ENCODE peak calls at places on chromosomes 1 and 21, in eight cellular contexts. O, J, X, Z, H, U, C and V are unnamed samples.

GRCh38 chr1:233714631-233715217 is 100.8 kb downstream of the KCNK1 start:
- DNase-seq in O (no peak), J (no peak), X (no peak), Z (no peak), H (peak; percentile 71), U (no peak), C (no peak), V (no peak)

GRCh38 chr1:17198476-17199258 is 6.3 kb upstream of the PADI1 start:
- DNase-seq in O (no peak), J (no peak), X (no peak), Z (no peak), H (no peak), U (no peak), C (no peak), V (no peak)

GRCh38 chr1:47758341-47759237 is 238.6 kb downstream of the TRABD2B start:
- DNase-seq in O (no peak), J (no peak), X (no peak), Z (no peak), H (no peak), U (no peak), C (no peak), V (no peak)

GRCh38 chr1:221085712-221086111 is 206.5 kb downstream of the HLX start:
- DNase-seq in O (no peak), J (no peak), X (no peak), Z (no peak), H (no peak), U (no peak), C (no peak), V (no peak)

GRCh38 chr1:40351124-40351523 is 22.4 kb upstream of the SMAP2 start:
- DNase-seq in O (no peak), J (no peak), X (no peak), Z (no peak), H (no peak), U (no peak), C (no peak), V (no peak)

GRCh38 chr1:242146640-242147039 is 147.7 kb upstream of the MAP1LC3C start:
- DNase-seq in O (no peak), J (no peak), X (no peak), Z (no peak), H (no peak), U (no peak), C (no peak), V (no peak)

GRCh38 chr1:174114788-174115448 is 44.4 kb upstream of the RABGAP1L start:
- DNase-seq in O (peak; percentile 51), J (no peak), X (peak; percentile 53), Z (peak; percentile 66), H (peak; percentile 10), U (peak; percentile 32), C (no peak), V (peak; percentile 36)

GRCh38 chr1:62271932-62272728 is 47.1 kb downstream of the KANK4 start:
- DNase-seq in O (no peak), J (no peak), X (peak; percentile 46), Z (no peak), H (no peak), U (peak; percentile 77), C (peak; percentile 79), V (no peak)

GRCh38 chr1:8680628-8681316 is 136.7 kb downstream of the RERE start:
- DNase-seq in O (no peak), J (no peak), X (no peak), Z (no peak), H (peak; percentile 38), U (no peak), C (no peak), V (no peak)

GRCh38 chr1:215894617-215895016 is 327.5 kb downstream of the KCTD3 start:
- DNase-seq in O (no peak), J (no peak), X (no peak), Z (no peak), H (no peak), U (no peak), C (no peak), V (no peak)

GRCh38 chr1:177282976-177283375 is 112.2 kb downstream of the BRINP2 start:
- DNase-seq in O (no peak), J (no peak), X (peak; percentile 20), Z (no peak), H (no peak), U (no peak), C (no peak), V (no peak)

GRCh38 chr21:23695449-23695848 is 1911.8 kb downstream of the MRPL39 start:
- DNase-seq in O (peak; percentile 60), J (no peak), X (no peak), Z (no peak), H (no peak), U (no peak), C (no peak), V (no peak)

GRCh38 chr1:98113811-98114210 is 193.0 kb upstream of the DPYD start:
- DNase-seq in O (no peak), J (no peak), X (no peak), Z (no peak), H (no peak), U (no peak), C (no peak), V (no peak)